ENCODE peak calls at places on chromosomes 13 and 19, in nine cellular contexts. H is heart left ventricle, R is ascending aorta, U is suprapubic skin, B is BJ, V is breast epithelium, L is SK-N-SH, Y is neural progenitor cell, F is retinal pigment epithelial cell. X is an unnamed sample.

GRCh38 chr19:44684892-44685847 is 13.8 kb upstream of the CEACAM16 start:
- DNase-seq in H (peak), R (no peak), U (no peak), B (peak), V (no peak), L (no peak), Y (peak), F (peak), X (no peak)

GRCh38 chr19:6739390-6739883 is at the start of gene TRIP10:
- DNase-seq in H (peak), R (peak), U (no peak), B (no peak), V (peak), L (peak), Y (peak), F (no peak), X (peak)

GRCh38 chr19:32061304-32061703 is 284.1 kb upstream of the ZNF507 start:
- DNase-seq in H (no peak), R (no peak), U (no peak), B (no peak), V (peak), L (no peak), Y (no peak), F (no peak), X (no peak)

GRCh38 chr13:43284162-43284561 is 260.8 kb downstream of the DNAJC15 start:
- DNase-seq in H (no peak), R (no peak), U (no peak), B (no peak), V (no peak), L (no peak), Y (no peak), F (no peak), X (no peak)

GRCh38 chr19:57934820-57935665 is at the start of gene ZNF418:
- DNase-seq in H (peak), R (no peak), U (no peak), B (peak), V (peak), L (no peak), Y (peak), F (peak), X (peak)

GRCh38 chr13:99075268-99076191 is 97.7 kb upstream of the DOCK9 start:
- DNase-seq in H (no peak), R (no peak), U (no peak), B (no peak), V (no peak), L (no peak), Y (no peak), F (no peak), X (no peak)

GRCh38 chr19:14632286-14632685 is 42.4 kb downstream of the ADGRE3 start:
- DNase-seq in H (no peak), R (no peak), U (no peak), B (no peak), V (no peak), L (peak), Y (no peak), F (no peak), X (no peak)

GRCh38 chr19:2729943-2730818 is 9.0 kb upstream of the DIRAS1 start:
- DNase-seq in H (no peak), R (no peak), U (peak), B (no peak), V (no peak), L (peak), Y (no peak), F (no peak), X (no peak)

GRCh38 chr19:4811328-4812131 is 20.0 kb downstream of the TICAM1 start:
- DNase-seq in H (peak), R (peak), U (peak), B (no peak), V (peak), L (peak), Y (peak), F (no peak), X (peak)

GRCh38 chr19:45558399-45558878 is 26.2 kb downstream of the OPA3 start:
- DNase-seq in H (peak), R (no peak), U (no peak), B (no peak), V (no peak), L (peak), Y (peak), F (no peak), X (no peak)

DNA sequence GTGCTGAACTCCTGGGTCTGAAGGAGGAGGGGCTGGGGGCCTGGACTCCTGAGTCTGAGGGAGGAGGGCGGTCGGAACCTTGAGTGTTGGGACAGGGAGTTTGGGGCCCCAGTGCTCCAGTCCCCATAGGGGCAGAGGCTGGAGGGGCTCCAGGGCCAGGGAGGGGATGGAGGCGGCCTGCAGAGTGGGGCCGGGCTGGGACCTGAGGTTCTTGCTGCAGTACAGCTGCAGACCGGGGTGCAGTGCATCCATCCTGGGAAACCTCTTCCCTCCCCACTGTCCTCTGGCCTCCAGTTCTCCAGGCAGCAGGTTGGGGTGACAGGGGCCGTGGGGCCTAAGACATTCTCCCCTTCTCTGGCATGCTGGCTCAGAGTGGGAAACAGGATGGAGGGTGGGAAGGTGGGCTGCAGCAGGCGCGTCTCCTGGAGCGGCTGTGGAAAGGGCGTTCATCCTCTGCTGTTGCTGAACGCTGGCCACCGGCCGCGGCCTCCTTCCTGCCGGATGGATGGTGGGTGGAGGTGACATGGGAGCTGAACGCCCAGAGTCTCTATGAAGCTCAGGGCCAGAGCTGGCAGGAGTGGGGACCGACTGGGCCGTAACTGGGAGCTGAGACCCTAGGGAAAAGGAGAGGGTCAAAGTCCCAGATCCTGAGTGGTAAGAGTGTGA is 1.6 kb downstream of the BRSK1 start:
- DNase-seq in H (no peak), R (no peak), U (no peak), B (no peak), V (no peak), L (no peak), Y (no peak), F (no peak), X (no peak)
- TF ChIP-seq CTCF in H (no peak), R (no peak), U (no peak), B (no peak), V (no peak), L (no peak), Y (no peak), F (no peak), X (no peak)

GRCh38 chr19:12676384-12676792 is 5.3 kb downstream of the DHPS start:
- DNase-seq in H (peak), R (no peak), U (peak), B (no peak), V (peak), L (peak), Y (peak), F (no peak), X (peak)

GRCh38 chr19:12676928-12677327 is 4.8 kb downstream of the DHPS start:
- DNase-seq in H (no peak), R (no peak), U (no peak), B (no peak), V (no peak), L (no peak), Y (no peak), F (no peak), X (no peak)

GRCh38 chr19:12685831-12686230 is 2.0 kb upstream of the GNG14 start:
- DNase-seq in H (no peak), R (no peak), U (no peak), B (no peak), V (no peak), L (no peak), Y (no peak), F (no peak), X (no peak)

GRCh38 chr19:12680034-12680433 is 1.6 kb downstream of the DHPS start:
- DNase-seq in H (no peak), R (no peak), U (no peak), B (no peak), V (no peak), L (no peak), Y (no peak), F (no peak), X (no peak)

DNA sequence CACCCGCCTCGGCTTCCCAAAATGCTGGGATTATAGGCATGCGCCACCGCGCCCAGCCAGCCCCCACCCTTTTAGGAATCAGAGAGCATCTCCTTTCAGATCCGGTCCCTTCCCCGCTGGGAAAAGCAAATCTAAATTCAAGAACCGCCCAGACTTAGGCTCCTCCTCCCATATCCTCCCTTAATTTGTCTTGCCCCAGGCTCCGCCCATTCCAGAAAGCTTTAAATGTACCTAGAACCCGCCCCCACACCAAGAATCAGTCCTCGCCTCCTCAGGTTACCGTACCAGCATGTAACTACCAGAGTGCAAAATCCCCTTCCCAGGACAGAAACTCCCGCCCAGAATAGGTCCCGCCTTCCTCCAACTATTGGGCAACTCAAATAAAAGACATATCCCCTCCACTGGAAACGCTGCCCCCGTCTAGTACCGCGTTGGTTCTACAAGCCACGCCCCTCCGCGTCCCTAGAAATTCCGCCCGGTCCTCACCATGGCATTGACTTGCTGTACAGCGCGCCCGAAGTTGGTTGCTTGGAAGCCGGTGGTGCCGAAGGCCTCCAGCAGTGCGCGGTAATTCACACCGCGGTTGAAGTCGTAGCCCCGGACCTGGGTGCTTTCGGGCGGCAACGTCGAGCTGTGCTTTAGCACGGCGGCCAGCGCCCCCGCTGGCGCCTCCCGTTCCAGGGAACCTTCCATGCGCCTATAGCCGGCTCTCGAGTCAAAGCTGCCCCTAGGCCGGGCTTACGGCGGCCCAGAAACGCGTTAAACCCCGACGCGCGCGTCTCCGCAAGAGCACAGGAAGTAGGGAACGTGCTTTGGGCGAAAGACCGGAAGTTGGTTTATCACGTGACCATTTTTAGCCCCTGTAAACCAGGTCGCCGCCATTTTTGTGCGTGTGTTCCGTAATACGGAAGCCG is at the start of gene DHPS:
- DNase-seq in H (peak), R (peak), U (peak), B (peak), V (peak), L (peak), Y (peak), F (peak), X (peak)
- TF ChIP-seq CTCF in H (no peak), R (no peak), U (no peak), B (no peak), V (no peak), L (peak), Y (peak), F (peak), X (no peak)

DNA sequence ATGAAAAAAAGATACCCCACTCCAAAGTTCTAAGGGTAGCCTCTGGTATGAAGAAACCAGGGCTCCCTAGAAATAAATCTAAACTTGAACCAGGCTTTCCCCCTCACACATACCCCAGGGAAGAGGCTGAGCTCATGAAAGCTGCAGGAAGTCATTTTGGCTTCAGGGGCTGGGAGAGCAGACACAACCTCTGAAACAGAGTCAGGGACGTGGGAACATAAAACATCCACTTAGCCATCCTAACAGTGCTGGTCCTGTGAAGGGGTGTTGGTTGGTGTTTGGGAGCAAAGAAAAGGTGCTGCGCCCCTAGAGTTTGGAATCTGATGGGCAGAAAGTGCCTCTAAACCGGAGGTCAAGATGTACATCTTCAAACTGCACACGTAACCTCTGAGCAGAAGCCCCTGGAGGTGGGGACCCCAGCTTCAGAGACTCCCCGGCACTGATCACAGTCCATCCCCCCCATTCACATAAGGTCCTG is 15.8 kb downstream of the RAB3D start:
- DNase-seq in H (no peak), R (no peak), U (no peak), B (no peak), V (no peak), L (peak), Y (no peak), F (no peak), X (no peak)
- TF ChIP-seq CTCF in H (no peak), R (no peak), U (no peak), B (peak), V (no peak), L (no peak), Y (no peak), F (no peak), X (no peak)

GRCh38 chr13:85819513-85819912 is 20.3 kb upstream of the SLITRK6 start:
- DNase-seq in H (no peak), R (no peak), U (no peak), B (no peak), V (no peak), L (peak), Y (no peak), F (no peak), X (no peak)

GRCh38 chr13:85812282-85812681 is 13.1 kb upstream of the SLITRK6 start:
- DNase-seq in H (no peak), R (no peak), U (no peak), B (no peak), V (no peak), L (no peak), Y (no peak), F (no peak), X (no peak)

GRCh38 chr13:85816413-85816812 is 17.2 kb upstream of the SLITRK6 start:
- DNase-seq in H (no peak), R (no peak), U (no peak), B (no peak), V (no peak), L (no peak), Y (no peak), F (no peak), X (no peak)
- TF ChIP-seq CTCF in H (no peak), R (no peak), U (no peak), B (no peak), V (no peak), L (peak), Y (peak), F (no peak), X (peak)

DNA sequence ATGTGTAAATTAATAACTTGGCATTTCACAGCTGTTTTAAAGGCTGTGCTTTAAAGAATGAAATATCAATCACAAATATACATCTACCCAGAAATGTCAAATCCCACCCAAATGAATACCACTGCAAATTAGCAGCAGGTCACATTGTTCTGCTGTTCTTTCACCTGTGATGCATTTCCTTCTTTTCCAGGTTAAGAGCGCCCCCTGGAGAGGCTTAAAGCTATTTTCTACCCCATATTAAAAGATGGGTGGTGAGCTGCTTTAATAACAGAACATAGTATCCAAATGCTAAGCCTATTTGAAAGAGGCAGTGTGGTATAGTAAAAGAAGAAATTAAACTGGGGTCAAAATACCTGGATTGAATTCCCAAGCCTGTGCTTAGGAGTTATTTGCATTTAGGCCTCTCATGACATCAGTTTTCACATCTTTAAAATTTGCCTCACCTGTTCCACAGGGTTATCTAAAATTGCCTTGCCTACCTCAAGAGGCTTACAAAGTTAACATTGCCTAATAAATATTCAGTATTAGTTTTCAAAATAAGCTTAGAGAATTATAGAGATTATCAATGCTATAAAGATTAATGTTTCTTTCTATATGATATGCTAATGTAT is 396.9 kb upstream of the SLITRK5 start:
- DNase-seq in H (no peak), R (no peak), U (no peak), B (no peak), V (no peak), L (peak), Y (peak), F (peak), X (no peak)
- TF ChIP-seq CTCF in H (peak), R (no peak), U (no peak), B (peak), V (no peak), L (peak), Y (peak), F (peak), X (peak)

DNA sequence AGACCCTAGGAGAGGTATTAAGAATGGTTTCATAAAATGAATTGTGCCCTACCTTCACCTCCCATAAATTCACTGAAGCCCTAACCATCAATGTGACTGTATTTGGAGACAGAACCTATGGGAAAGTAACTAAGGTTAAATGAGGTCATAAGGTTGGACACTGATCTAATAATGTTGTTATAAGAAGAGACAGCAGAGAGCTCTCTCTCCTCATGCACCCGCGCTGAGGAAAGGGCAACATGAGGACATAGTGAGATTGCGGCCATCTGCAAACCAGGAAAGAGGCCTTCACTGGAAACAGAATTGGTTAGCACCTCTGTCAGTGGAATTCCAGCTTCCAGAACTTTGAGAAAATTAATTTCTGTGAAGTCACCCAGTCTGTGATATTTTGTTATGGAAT is 1396.1 kb upstream of the MIR17HG start:
- DNase-seq in H (peak), R (no peak), U (no peak), B (no peak), V (no peak), L (no peak), Y (peak), F (no peak), X (no peak)
- TF ChIP-seq CTCF in H (peak), R (no peak), U (no peak), B (no peak), V (no peak), L (no peak), Y (no peak), F (no peak), X (no peak)

GRCh38 chr19:17294051-17294891 is 9.0 kb downstream of the ABHD8 start:
- DNase-seq in H (no peak), R (no peak), U (no peak), B (no peak), V (no peak), L (peak), Y (peak), F (no peak), X (no peak)
- TF ChIP-seq CTCF in H (no peak), R (no peak), U (no peak), B (no peak), V (no peak), L (no peak), Y (no peak), F (no peak), X (no peak)

DNA sequence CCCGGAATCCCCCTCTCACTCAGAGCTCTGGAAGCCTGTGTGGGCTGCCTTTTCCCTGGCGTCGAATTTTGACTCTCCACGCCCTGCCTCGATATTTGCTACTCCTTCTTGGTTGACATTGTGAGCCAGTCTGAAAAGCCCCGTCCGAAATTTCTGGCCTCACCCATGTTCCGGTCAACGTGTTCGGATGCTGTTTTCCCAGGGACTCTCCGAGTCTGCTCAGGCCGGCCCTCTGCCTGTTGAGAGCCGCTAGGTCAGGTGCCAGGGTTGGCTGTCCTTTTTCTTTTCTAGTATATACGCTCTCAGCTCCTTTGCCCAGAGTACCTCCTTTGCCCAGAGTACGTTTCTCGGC is 6.8 kb upstream of the DGKH start:
- DNase-seq in H (peak), R (no peak), U (no peak), B (no peak), V (peak), L (peak), Y (peak), F (peak), X (no peak)
- TF ChIP-seq CTCF in H (peak), R (peak), U (peak), B (peak), V (no peak), L (peak), Y (peak), F (peak), X (no peak)

GRCh38 chr19:49862411-49863253 is 4.7 kb downstream of the PNKP start:
- DNase-seq in H (no peak), R (no peak), U (no peak), B (no peak), V (no peak), L (peak), Y (peak), F (no peak), X (no peak)
- TF ChIP-seq CTCF in H (no peak), R (no peak), U (no peak), B (peak), V (no peak), L (peak), Y (peak), F (peak), X (no peak)

DNA sequence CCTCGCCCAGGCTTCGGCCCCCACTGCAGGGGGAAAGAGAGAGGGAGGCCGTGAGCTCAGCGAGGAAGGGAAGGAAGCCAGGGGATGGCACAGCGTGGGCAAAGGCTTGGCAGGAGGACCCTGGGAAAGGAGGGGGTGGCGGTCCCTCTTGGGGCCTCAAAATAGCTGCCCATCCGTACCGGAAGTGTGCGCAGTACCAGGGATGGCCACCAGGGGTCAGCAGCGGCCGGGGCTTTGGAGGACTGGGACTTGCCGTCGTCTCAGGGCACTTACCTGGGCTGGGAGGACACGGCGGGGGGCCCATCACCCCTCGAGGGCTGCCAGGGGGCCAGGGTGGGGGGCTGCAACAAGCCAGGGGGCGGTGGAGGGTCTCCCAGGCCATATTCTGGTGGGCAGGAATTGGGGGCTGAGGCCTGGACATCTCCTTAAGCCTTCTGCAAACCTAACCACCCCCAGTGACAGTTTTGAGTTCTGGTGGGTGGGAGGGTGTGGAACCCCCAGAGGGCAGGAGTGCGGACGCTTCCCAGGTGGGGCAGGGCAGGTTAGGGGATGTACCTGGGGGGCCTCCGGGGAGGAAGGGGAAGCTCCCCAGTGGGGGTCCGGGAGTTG is 7.8 kb upstream of the TMEM161A start:
- DNase-seq in H (peak), R (peak), U (peak), B (no peak), V (peak), L (peak), Y (peak), F (no peak), X (peak)
- TF ChIP-seq CTCF in H (peak), R (peak), U (peak), B (peak), V (peak), L (peak), Y (peak), F (peak), X (peak)

X was measured in mesothelial cell of epicardium.